ENCODE peak calls at places on chromosomes 6 and 20, in five cellular contexts. X is substantia nigra; Q is stimulated activated CD8-positive, alpha-beta memory T cell treated with anti-CD3 and anti-CD28 coated beads, Interleukin-4, amount 100 ng/mL, for 24 hours; G is BE2C; V is NCI-H1436. F is an unnamed sample.

GRCh38 chr6:116385462-116385807 is 14.7 kb downstream of the DSE start:
- DNase-seq in X (no peak), Q (no peak), G (no peak), V (no peak), F (no peak)

GRCh38 chr6:41022294-41022693 is 16.7 kb downstream of the UNC5CL start:
- DNase-seq in X (no peak), Q (no peak), G (no peak), V (no peak), F (no peak)

GRCh38 chr6:169008641-169009040 is 245.0 kb downstream of the THBS2 start:
- DNase-seq in X (no peak), Q (no peak), G (no peak), V (peak; percentile 72), F (no peak)

GRCh38 chr6:170057961-170058877 is 232.7 kb downstream of the DLL1 start:
- DNase-seq in X (no peak), Q (no peak), G (no peak), V (no peak), F (no peak)

GRCh38 chr20:52746768-52747167 is 225.4 kb upstream of the TSHZ2 start:
- DNase-seq in X (no peak), Q (no peak), G (peak; percentile 55), V (no peak), F (no peak)

GRCh38 chr6:55433446-55434130 is 106.3 kb downstream of the GFRAL start:
- DNase-seq in X (no peak), Q (no peak), G (no peak), V (no peak), F (no peak)

GRCh38 chr6:122869437-122870024 is 80.5 kb downstream of the SMPDL3A start:
- DNase-seq in X (peak; percentile 8), Q (no peak), G (peak; percentile 19), V (peak; percentile 66), F (peak; percentile 48)

GRCh38 chr6:22141271-22141745 is 155.5 kb downstream of the PRL start:
- DNase-seq in X (no peak), Q (no peak), G (no peak), V (no peak), F (no peak)

GRCh38 chr20:59437601-59438031 is 137.2 kb downstream of the EDN3 start:
- DNase-seq in X (no peak), Q (no peak), G (peak; percentile 63), V (no peak), F (no peak)

GRCh38 chr6:134502614-134503541 is 185.0 kb upstream of the SGK1 start:
- DNase-seq in X (peak; percentile 47), Q (no peak), G (no peak), V (no peak), F (peak; percentile 69)

F was measured in nucleus accumbens.